ENCODE peak calls at places on chromosomes 5 and 9, in eight cellular contexts. Y is K562, L is HCT116, P is HepG2, K is GM12878, Q is Panc1, F is upper lobe of left lung, O is GM23338. J is an unnamed sample.

GRCh38 chr9:93673271-93673843 is 97.0 kb downstream of the PHF2 start:
- ATAC-seq in L (no peak), P (no peak), F (peak; percentile 38), K (no peak), O (no peak), Y (no peak), Q (peak; percentile 34), J (no peak)

GRCh38 chr5:154238776-154239481 is 48.4 kb downstream of the GALNT10 start:
- ATAC-seq in K (peak; percentile 76), F (peak; percentile 13), L (no peak), O (peak; percentile 51), Y (no peak), P (no peak), Q (no peak), J (no peak)

GRCh38 chr5:2007906-2008437 is 125.2 kb upstream of the IRX4 start:
- ATAC-seq in F (peak; percentile 89), Y (no peak), P (no peak), O (peak; percentile 60), Q (no peak), K (no peak), L (no peak), J (peak; percentile 89)

GRCh38 chr5:113340537-113340936 is 94.3 kb downstream of the TSSK1B start:
- ATAC-seq in Q (no peak), L (peak; percentile 65), F (no peak), K (no peak), P (peak; percentile 54), Y (no peak), O (peak; percentile 52), J (no peak)

GRCh38 chr9:76490249-76490990 is 31.4 kb downstream of the GCNT1 start:
- ATAC-seq in K (no peak), O (no peak), P (no peak), Y (no peak), F (no peak), L (no peak), Q (no peak), J (no peak)

GRCh38 chr5:132677191-132677590 is 3.4 kb downstream of the IL4 start:
- ATAC-seq in Q (peak; percentile 97), F (peak; percentile 80), K (no peak), L (peak; percentile 98), P (peak; percentile 86), O (peak; percentile 86), Y (peak; percentile 63), J (peak; percentile 86)

GRCh38 chr9:126563556-126563955 is 50.2 kb upstream of the LMX1B start:
- ATAC-seq in F (no peak), L (no peak), P (peak; percentile 17), Q (no peak), K (no peak), Y (no peak), O (no peak), J (no peak)

GRCh38 chr9:115604831-115605483 is 487.0 kb upstream of the TNC start:
- ATAC-seq in P (no peak), L (no peak), O (no peak), Y (no peak), Q (peak; percentile 56), F (peak; percentile 60), K (no peak), J (no peak)

GRCh38 chr5:5979362-5979760 is 399.0 kb downstream of the MED10 start:
- ATAC-seq in P (no peak), O (peak; percentile 76), L (no peak), F (no peak), Q (no peak), K (no peak), Y (no peak), J (no peak)

GRCh38 chr9:68488126-68488525 is 52.6 kb downstream of the TMEM252 start:
- ATAC-seq in K (no peak), F (no peak), Y (no peak), L (no peak), O (no peak), Q (no peak), P (no peak), J (no peak)

GRCh38 chr9:19690128-19690527 is 98.7 kb downstream of the SLC24A2 start:
- ATAC-seq in Y (no peak), Q (no peak), O (no peak), L (no peak), K (no peak), F (no peak), P (no peak), J (no peak)

GRCh38 chr5:168879929-168880328 is 300.8 kb upstream of the PANK3 start:
- ATAC-seq in L (no peak), Q (no peak), P (peak; percentile 60), F (peak; percentile 10), Y (no peak), O (no peak), K (peak; percentile 92), J (no peak)

GRCh38 chr9:6598249-6598725 is 47.2 kb downstream of the GLDC start:
- ATAC-seq in P (no peak), L (no peak), O (no peak), F (no peak), K (peak; percentile 99), Q (no peak), Y (no peak), J (no peak)

GRCh38 chr5:119105971-119106370 is 35.1 kb downstream of the DMXL1 start:
- ATAC-seq in K (peak; percentile 35), P (no peak), F (no peak), Y (peak; percentile 31), L (no peak), O (peak; percentile 74), Q (no peak), J (no peak)
- H3K4me1 ChIP-seq in K (no peaks in the 10 kb centered on the region), P (no peaks in the 10 kb centered on the region), F (no peaks in the 10 kb centered on the region), Y (peaks cover 2% of the 10 kb centered on the region), L (no peaks in the 10 kb centered on the region), O (no peaks in the 10 kb centered on the region), Q (no peaks in the 10 kb centered on the region), J (no peaks in the 10 kb centered on the region)

GRCh38 chr9:36866840-36867239 is 167.2 kb downstream of the PAX5 start:
- ATAC-seq in F (no peak), K (no peak), Q (peak; percentile 45), O (peak; percentile 31), Y (peak; percentile 57), P (peak; percentile 45), L (peak; percentile 63), J (no peak)
- TF ChIP-seq CTCF in F (no peak), K (no peak), Q (no peak), O (peak; percentile 43), Y (no peak), P (peak; percentile 25), L (peak; percentile 46), J (no peak)

DNA sequence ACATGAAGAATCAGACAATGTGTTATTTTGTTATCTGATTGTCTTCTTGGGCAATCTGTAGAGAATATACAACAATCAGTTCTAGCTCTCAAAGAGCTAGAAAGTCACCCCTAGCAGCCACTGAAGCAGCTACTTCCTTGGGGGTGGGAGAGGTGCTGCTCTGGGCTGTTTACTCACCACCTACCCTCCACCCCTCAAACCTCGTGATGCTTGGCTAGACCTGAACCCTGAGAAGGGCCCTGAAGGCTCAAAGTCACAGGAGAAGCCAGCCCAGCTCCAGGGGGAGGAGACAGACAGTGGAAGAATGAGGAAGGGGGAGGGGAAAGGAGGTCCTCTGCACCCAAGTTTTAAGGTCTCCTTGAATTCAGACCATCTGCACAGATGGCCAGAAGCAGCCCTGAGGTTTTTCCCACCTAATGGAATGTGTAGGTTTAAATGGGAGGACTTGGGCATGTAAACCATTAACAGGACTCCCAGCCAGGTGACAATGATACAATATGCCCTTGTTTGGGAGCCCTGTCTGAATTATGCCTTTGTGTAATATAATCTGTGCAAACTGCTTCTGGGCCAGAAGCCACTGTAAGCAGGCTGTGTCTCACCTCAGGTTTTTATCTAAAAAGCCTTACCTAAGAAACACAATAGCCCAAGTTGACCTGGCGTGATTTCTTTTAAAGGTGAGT is 180.4 kb downstream of the PIK3R1 start:
- ATAC-seq in Q (no peak), K (no peak), F (no peak), O (no peak), Y (peak; percentile 32), P (peak; percentile 89), L (no peak), J (no peak)
- TF ChIP-seq POLR2AphosphoS5 in Q (no peak), K (no peak), F (no peak), O (no peak), Y (no peak), P (no peak), L (no peak), J (no peak)

GRCh38 chr9:132768932-132769894 is 98.9 kb downstream of the GTF3C4 start:
- ATAC-seq in Y (peak; percentile 84), O (peak; percentile 68), K (peak; percentile 83), Q (peak; percentile 87), F (peak; percentile 87), P (peak; percentile 85), L (peak; percentile 78), J (peak; percentile 81)
- H3K4me1 ChIP-seq in Y (peaks cover 4% of the 10 kb centered on the region), O (peaks cover 12% of the 10 kb centered on the region), K (peaks cover 3% of the 10 kb centered on the region), Q (no peaks in the 10 kb centered on the region), F (peaks cover 8% of the 10 kb centered on the region), P (peaks cover 10% of the 10 kb centered on the region), L (no peaks in the 10 kb centered on the region), J (peaks cover 21% of the 10 kb centered on the region)

DNA sequence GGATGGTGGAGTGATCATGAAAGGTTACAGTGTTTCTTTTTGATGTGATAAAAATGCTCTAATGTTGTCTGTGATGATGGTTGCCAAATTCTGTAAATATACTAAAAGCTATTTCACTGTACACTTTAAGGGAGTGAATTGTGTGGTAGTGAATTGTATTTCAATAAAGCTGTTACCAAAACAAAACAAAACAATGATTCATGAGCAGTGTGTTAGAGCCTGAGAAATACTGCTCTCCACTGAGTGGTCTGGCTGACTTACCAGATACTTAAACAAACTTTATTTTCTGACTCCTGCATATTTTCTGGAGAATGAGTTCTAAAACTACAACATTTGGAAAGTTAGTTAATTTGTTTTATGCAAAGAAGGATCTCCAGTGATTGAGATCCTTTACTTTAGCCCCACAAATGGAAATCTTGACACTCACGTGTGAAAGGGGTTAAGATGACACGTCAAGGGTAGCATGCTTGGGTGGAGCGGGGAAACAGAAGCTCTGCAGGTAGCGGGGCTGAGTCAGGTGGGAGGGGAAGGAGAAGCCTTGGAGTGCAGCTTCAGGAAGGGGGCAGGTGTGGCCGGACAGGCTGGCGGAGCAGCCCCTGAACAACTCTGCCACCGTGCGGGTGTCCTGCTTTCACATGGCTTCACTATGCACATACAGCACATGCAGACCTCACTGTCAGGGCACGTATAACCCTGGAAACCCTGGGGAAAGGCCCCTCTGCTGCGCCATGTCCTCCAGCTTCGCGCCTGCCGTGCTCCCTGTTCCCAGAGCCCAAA is 256.7 kb downstream of the IRX1 start:
- ATAC-seq in Y (peak; percentile 68), F (no peak), O (no peak), P (no peak), L (no peak), K (no peak), Q (no peak), J (no peak)
- TF ChIP-seq CTCF in Y (no peak), F (no peak), O (no peak), P (no peak), L (no peak), K (no peak), Q (no peak), J (no peak)

GRCh38 chr9:131426545-131426944 is 32.7 kb downstream of the PRRC2B start:
- ATAC-seq in F (no peak), O (no peak), Y (no peak), K (no peak), P (no peak), L (peak; percentile 14), Q (no peak), J (no peak)
- TF ChIP-seq POLR2AphosphoS5 in F (no peak), O (no peak), Y (no peak), K (no peak), P (no peak), L (no peak), Q (no peak), J (no peak)

GRCh38 chr9:131320031-131320685 is 30.6 kb downstream of the PLPP7 start:
- ATAC-seq in L (no peak), P (no peak), F (peak; percentile 60), K (no peak), Q (no peak), Y (no peak), O (no peak), J (peak; percentile 89)
- H3K4me1 ChIP-seq in L (no peaks in the 10 kb centered on the region), P (peaks cover 49% of the 10 kb centered on the region), F (peaks cover 3% of the 10 kb centered on the region), K (no peaks in the 10 kb centered on the region), Q (no peaks in the 10 kb centered on the region), Y (no peaks in the 10 kb centered on the region), O (no peaks in the 10 kb centered on the region), J (no peaks in the 10 kb centered on the region)

GRCh38 chr5:94326579-94326978 is 291.8 kb downstream of the KIAA0825 start:
- ATAC-seq in Q (no peak), K (no peak), P (no peak), L (no peak), F (no peak), Y (no peak), O (no peak), J (no peak)
- TF ChIP-seq CTCF in Q (peak; percentile 40), K (no peak), P (peak; percentile 21), L (no peak), F (no peak), Y (peak; percentile 25), O (peak; percentile 20), J (no peak)